ENCODE peak calls at places on chromosomes 2 and 18, in six cellular contexts. T, B, D, A, V and P are unnamed samples.

GRCh38 chr2:165533331-165533730 is 63.8 kb downstream of the CSRNP3 start:
- DNase-seq in D (no peak), B (no peak), A (no peak), V (no peak), T (no peak), P (no peak)

GRCh38 chr2:68828887-68829708 is 42.1 kb downstream of the BMP10 start:
- DNase-seq in V (no peak), T (peak), A (no peak), D (peak), B (peak), P (peak)

GRCh38 chr2:167550448-167550847 is 662.2 kb downstream of the XIRP2 start:
- DNase-seq in B (peak), T (peak), A (no peak), D (no peak), V (no peak), P (no peak)

GRCh38 chr2:197168705-197169104 is 141.9 kb downstream of the ANKRD44 start:
- DNase-seq in T (peak), B (peak), V (no peak), D (peak), A (peak), P (peak)

GRCh38 chr18:51461956-51462355 is 264.5 kb upstream of the MEX3C start:
- DNase-seq in B (no peak), T (no peak), A (no peak), D (no peak), V (no peak), P (no peak)

GRCh38 chr2:69059731-69060290 is 46.8 kb downstream of the ANTXR1 start:
- DNase-seq in T (no peak), V (no peak), B (no peak), A (no peak), D (no peak), P (no peak)

GRCh38 chr2:152762202-152762601 is 43.8 kb downstream of the ARL6IP6 start:
- DNase-seq in A (no peak), V (no peak), T (no peak), D (no peak), B (no peak), P (peak)

GRCh38 chr18:23058746-23059440 is 76.4 kb upstream of the CABLES1 start:
- DNase-seq in B (no peak), D (no peak), T (no peak), V (no peak), A (no peak), P (no peak)

GRCh38 chr2:34738691-34739090 is 1139.6 kb upstream of the FAM98A start:
- DNase-seq in B (no peak), T (no peak), V (no peak), D (no peak), A (peak), P (no peak)

GRCh38 chr2:237940828-237941227 is 26.0 kb upstream of the UBE2F start:
- DNase-seq in D (peak), A (no peak), B (no peak), V (no peak), T (no peak), P (no peak)

GRCh38 chr2:26691140-26691539 is 1.4 kb upstream of the KCNK3 start:
- DNase-seq in T (no peak), A (no peak), V (no peak), B (no peak), D (no peak), P (no peak)

GRCh38 chr18:79392226-79392625 is 3.5 kb upstream of the NFATC1 start:
- DNase-seq in V (no peak), A (no peak), D (no peak), B (no peak), T (no peak), P (no peak)

GRCh38 chr2:95073856-95074662 is 47.5 kb downstream of the MRPS5 start:
- DNase-seq in B (no peak), A (no peak), V (no peak), D (no peak), T (no peak), P (no peak)

GRCh38 chr2:65431417-65432226 is 777 bp downstream of the SPRED2 start:
- DNase-seq in V (no peak), A (peak), D (peak), T (no peak), B (peak), P (no peak)

GRCh38 chr18:21703241-21703820 is 1.2 kb downstream of the ABHD3 start:
- DNase-seq in V (peak), B (no peak), A (no peak), D (peak), T (no peak), P (no peak)

GRCh38 chr2:55992465-55992864 is 68.9 kb upstream of the EFEMP1 start:
- DNase-seq in D (no peak), B (peak), T (no peak), V (no peak), A (no peak), P (no peak)

GRCh38 chr2:228180126-228181097 is 1.1 kb downstream of the SPHKAP start:
- DNase-seq in A (peak), T (no peak), V (no peak), B (no peak), D (no peak), P (peak)

GRCh38 chr2:200746301-200746700 is 65.4 kb upstream of the BZW1 start:
- DNase-seq in V (no peak), B (no peak), A (no peak), T (no peak), D (no peak), P (no peak)

GRCh38 chr2:50148632-50149031 is 883.3 kb downstream of the NRXN1 start:
- DNase-seq in D (no peak), A (no peak), T (no peak), B (no peak), V (no peak), P (no peak)

GRCh38 chr2:50126845-50127244 is 905.1 kb downstream of the NRXN1 start:
- DNase-seq in T (no peak), B (no peak), V (no peak), D (no peak), A (no peak), P (no peak)

GRCh38 chr2:204583773-204584172 is 38.5 kb downstream of the PARD3B start:
- DNase-seq in V (no peak), D (no peak), A (no peak), B (no peak), T (no peak), P (no peak)

GRCh38 chr2:157498501-157498900 is 54.6 kb upstream of the CYTIP start:
- DNase-seq in B (no peak), T (no peak), V (no peak), D (no peak), A (no peak), P (no peak)

GRCh38 chr2:63590621-63591408 is 2.1 kb downstream of the MDH1 start:
- DNase-seq in V (peak), B (peak), T (no peak), D (peak), A (no peak), P (no peak)

GRCh38 chr2:30631051-30631671 is 176.1 kb downstream of the CAPN13 start:
- DNase-seq in B (no peak), A (no peak), V (peak), D (peak), T (no peak), P (no peak)

GRCh38 chr2:112065966-112066365 is 10.9 kb downstream of the TMEM87B start:
- DNase-seq in V (no peak), A (no peak), B (no peak), D (no peak), T (no peak), P (no peak)

GRCh38 chr2:165536861-165537499 is 67.5 kb downstream of the CSRNP3 start:
- DNase-seq in V (no peak), T (no peak), B (no peak), A (no peak), D (no peak), P (no peak)

GRCh38 chr2:101253713-101254085 is 1.0 kb downstream of the CNOT11 start:
- DNase-seq in V (no peak), B (no peak), A (no peak), D (no peak), T (no peak), P (no peak)

GRCh38 chr2:184004289-184004944 is 593.9 kb upstream of the ZNF804A start:
- DNase-seq in T (no peak), B (no peak), V (peak), A (no peak), D (no peak), P (no peak)

GRCh38 chr2:150188801-150189200 is 298.7 kb downstream of the RND3 start:
- DNase-seq in D (no peak), V (no peak), B (no peak), T (no peak), A (no peak), P (no peak)

GRCh38 chr2:159228006-159228655 is 58.4 kb downstream of the WDSUB1 start:
- DNase-seq in D (no peak), B (no peak), V (no peak), T (no peak), A (peak), P (no peak)

GRCh38 chr2:205768341-205768740 is 86.0 kb downstream of the NRP2 start:
- DNase-seq in A (no peak), B (no peak), D (no peak), T (no peak), V (no peak), P (no peak)

GRCh38 chr2:200742426-200742825 is 69.3 kb upstream of the BZW1 start:
- DNase-seq in B (no peak), D (no peak), T (no peak), A (peak), V (no peak), P (no peak)

GRCh38 chr2:172285760-172286159 is 141.6 kb upstream of the ITGA6 start:
- DNase-seq in D (no peak), B (no peak), T (no peak), V (no peak), A (no peak), P (no peak)

GRCh38 chr2:114056294-114057143 is 166.6 kb downstream of the ACTR3 start:
- DNase-seq in B (no peak), V (peak), A (no peak), T (no peak), D (no peak), P (no peak)

GRCh38 chr18:39345321-39345720 is 1779.7 kb upstream of the CELF4 start:
- DNase-seq in B (no peak), V (no peak), T (no peak), A (no peak), D (no peak), P (no peak)

GRCh38 chr18:48295586-48296311 is 113.4 kb downstream of the ZBTB7C start:
- DNase-seq in T (no peak), B (peak), A (peak), V (no peak), D (peak), P (peak)

GRCh38 chr2:121815216-121815615 is 59.8 kb downstream of the TSN start:
- DNase-seq in D (no peak), T (no peak), B (no peak), V (no peak), A (no peak), P (no peak)

GRCh38 chr2:222483513-222484039 is 59.2 kb downstream of the SGPP2 start:
- DNase-seq in V (no peak), A (no peak), T (no peak), B (no peak), D (no peak), P (no peak)

GRCh38 chr18:50734342-50734741 is 85.5 kb downstream of the MRO start:
- DNase-seq in T (no peak), B (no peak), V (no peak), A (no peak), D (no peak), P (no peak)

DNA sequence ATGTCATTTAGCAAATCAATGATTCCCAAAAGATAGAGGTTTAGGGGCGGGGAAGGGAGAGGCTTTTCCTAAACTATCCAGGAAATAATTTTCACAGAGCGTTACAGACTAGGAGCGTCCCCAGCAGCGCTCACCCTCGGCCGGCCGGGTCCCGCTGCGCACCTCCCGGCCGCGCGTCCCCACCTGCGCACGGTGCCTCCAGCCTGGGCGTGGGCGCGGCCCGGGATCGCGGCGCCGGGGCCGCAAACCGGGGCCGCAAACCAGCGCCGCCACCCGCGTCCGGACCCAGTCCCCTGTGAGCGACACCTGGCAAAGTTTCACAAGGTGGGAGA is 681 bp upstream of the ZCCHC2 start:
- DNase-seq in T (no peak), V (no peak), A (no peak), D (no peak), B (no peak), P (no peak)
- TF ChIP-seq ZNF274 in T (no peak), V (no peak), A (no peak), D (no peak), B (no peak), P (no peak)

GRCh38 chr18:9057646-9058045 is 44.9 kb upstream of the NDUFV2 start:
- DNase-seq in A (no peak), B (no peak), V (no peak), T (no peak), D (no peak), P (no peak)

GRCh38 chr18:9062418-9062751 is 40.1 kb upstream of the NDUFV2 start:
- DNase-seq in A (no peak), B (no peak), D (no peak), T (no peak), V (no peak), P (no peak)

GRCh38 chr18:9055185-9055584 is 47.3 kb upstream of the NDUFV2 start:
- DNase-seq in A (no peak), T (peak), D (peak), B (no peak), V (no peak), P (no peak)

GRCh38 chr18:9055626-9056025 is 46.9 kb upstream of the NDUFV2 start:
- DNase-seq in A (no peak), D (no peak), T (no peak), B (no peak), V (no peak), P (no peak)

DNA sequence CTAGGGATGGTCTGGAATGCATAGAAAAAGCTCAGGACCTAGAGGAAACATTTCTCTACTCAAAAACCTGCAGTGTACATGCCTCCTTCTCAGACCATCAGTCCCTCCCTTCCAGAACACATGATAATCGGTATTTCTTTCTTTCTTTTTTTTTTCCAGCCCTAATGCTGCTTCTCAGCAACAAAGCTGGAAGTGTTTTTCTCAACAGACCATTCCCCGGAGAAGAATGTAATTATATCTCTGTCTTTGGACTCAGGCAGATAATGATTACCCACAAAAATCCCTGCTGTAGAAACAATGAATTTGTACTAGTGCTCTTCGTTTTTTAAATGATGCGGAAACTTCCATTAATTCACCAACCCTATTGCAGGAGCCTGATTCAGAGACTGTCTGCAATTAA is 44.1 kb upstream of the NDUFV2 start:
- DNase-seq in A (no peak), D (no peak), V (no peak), T (no peak), B (no peak), P (no peak)
- H3K9ac ChIP-seq in A (no peak), D (no peak), V (no peak), T (no peak), B (no peak), P (no peak)

DNA sequence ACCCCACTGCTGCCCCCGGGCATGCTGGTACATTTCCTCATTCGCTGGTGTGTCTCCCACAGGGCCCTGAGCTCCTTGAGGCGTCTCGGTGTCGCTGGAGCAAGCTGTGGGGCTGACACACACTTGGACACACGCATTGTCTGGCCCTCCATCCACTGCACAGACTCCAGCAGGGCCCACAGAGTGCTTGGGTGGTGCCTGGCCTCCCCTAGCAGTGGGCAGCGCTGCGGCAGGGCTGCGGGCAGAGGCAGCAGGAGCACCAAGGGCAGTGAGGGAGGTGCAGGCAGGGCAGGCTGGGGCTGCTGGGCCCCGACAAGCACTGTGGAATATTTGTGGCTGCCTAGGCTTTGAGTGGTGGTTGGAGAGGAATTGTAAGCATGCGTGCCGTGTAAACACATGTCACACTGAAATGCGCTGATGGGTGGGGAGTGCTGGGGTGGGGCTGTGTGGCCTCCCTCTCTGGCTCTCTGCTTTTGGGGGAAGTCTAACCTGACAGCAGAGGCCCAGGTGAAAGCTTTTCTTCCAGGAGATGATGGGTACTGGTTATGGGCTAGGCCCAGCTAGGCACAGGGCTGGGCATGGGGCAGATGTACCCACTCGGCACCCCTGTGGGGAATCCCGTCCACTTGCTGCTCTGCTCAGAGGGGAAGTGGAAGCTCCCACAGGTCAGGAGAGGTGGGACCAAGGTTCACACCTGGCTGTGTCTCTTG is 55.5 kb upstream of the HS6ST1 start:
- DNase-seq in D (no peak), A (no peak), B (peak), T (no peak), V (no peak), P (no peak)
- TF ChIP-seq ZNF274 in D (no peak), A (no peak), B (no peak), T (no peak), V (no peak), P (no peak)

GRCh38 chr2:42913280-42913878 is 121.0 kb upstream of the HAAO start:
- DNase-seq in V (no peak), D (peak), A (no peak), B (no peak), T (no peak), P (no peak)
- H3K9ac ChIP-seq in V (no peak), D (no peak), A (no peak), B (no peak), T (no peak), P (no peak)

GRCh38 chr2:51995293-51995692 is 963.4 kb upstream of the NRXN1 start:
- DNase-seq in V (no peak), A (no peak), B (no peak), D (no peak), T (no peak), P (no peak)
- TF ChIP-seq ZNF274 in V (no peak), A (no peak), B (no peak), D (no peak), T (no peak), P (no peak)

GRCh38 chr2:96204836-96205235 is 3.8 kb downstream of the STARD7 start:
- DNase-seq in A (no peak), D (no peak), V (no peak), B (no peak), T (no peak), P (no peak)
- H3K9ac ChIP-seq in A (no peak), D (no peak), V (peak), B (no peak), T (no peak), P (no peak)

GRCh38 chr2:134206573-134206972 is 47.3 kb upstream of the MGAT5 start:
- DNase-seq in A (no peak), T (no peak), B (no peak), V (no peak), D (no peak), P (no peak)
- TF ChIP-seq ZNF274 in A (no peak), T (no peak), B (no peak), V (no peak), D (no peak), P (no peak)

GRCh38 chr2:54097124-54097523 is 18.3 kb upstream of the ACYP2 start:
- DNase-seq in A (no peak), B (peak), D (no peak), T (no peak), V (no peak), P (no peak)
- H3K9ac ChIP-seq in A (no peak), B (no peak), D (no peak), T (no peak), V (no peak), P (no peak)